ENCODE peak calls at places on chromosomes 5 and 9, in five cellular contexts. Z is HCT116; L is CD8-positive, alpha-beta T cell; R is CD8-positive, alpha-beta memory T cell; U is OCI-LY7. T is an unnamed sample.

GRCh38 chr5:114367029-114367428 is 5.2 kb downstream of the KCNN2 start:
- DNase-seq in Z (no peak), L (no peak), R (no peak), U (no peak), T (no peak)

GRCh38 chr5:77852514-77853352 is 76.6 kb upstream of the TBCA start:
- DNase-seq in Z (no peak), L (peak; percentile 39), R (peak; percentile 31), U (no peak), T (peak; percentile 67)

GRCh38 chr5:159340511-159340910 is 10.2 kb upstream of the IL12B start:
- DNase-seq in Z (no peak), L (no peak), R (no peak), U (no peak), T (no peak)

GRCh38 chr9:69083321-69083720 is 47.8 kb downstream of the FXN start:
- DNase-seq in Z (no peak), L (no peak), R (no peak), U (no peak), T (no peak)

GRCh38 chr9:110655723-110656641 is 12.6 kb upstream of the MUSK start:
- DNase-seq in Z (no peak), L (no peak), R (no peak), U (no peak), T (no peak)

GRCh38 chr9:114186793-114187289 is 31.5 kb downstream of the COL27A1 start:
- DNase-seq in Z (no peak), L (no peak), R (no peak), U (no peak), T (no peak)

GRCh38 chr5:39092581-39093350 is 18.6 kb upstream of the RICTOR start:
- DNase-seq in Z (peak; percentile 41), L (no peak), R (no peak), U (no peak), T (no peak)

GRCh38 chr9:125632321-125633115 is 74.5 kb downstream of the MAPKAP1 start:
- DNase-seq in Z (no peak), L (no peak), R (no peak), U (peak; percentile 74), T (no peak)

GRCh38 chr5:118243068-118243467 is 745.3 kb downstream of the DTWD2 start:
- DNase-seq in Z (no peak), L (no peak), R (no peak), U (no peak), T (no peak)

GRCh38 chr5:111556504-111556903 is 44.2 kb upstream of the STARD4 start:
- DNase-seq in Z (no peak), L (no peak), R (no peak), U (no peak), T (no peak)

GRCh38 chr5:107478068-107478641 is 192.6 kb downstream of the EFNA5 start:
- DNase-seq in Z (no peak), L (no peak), R (no peak), U (no peak), T (no peak)

GRCh38 chr9:107760469-107761242 is 271.1 kb upstream of the KLF4 start:
- DNase-seq in Z (no peak), L (no peak), R (no peak), U (no peak), T (no peak)

GRCh38 chr5:149371296-149371962 is 7.7 kb downstream of the IL17B start:
- DNase-seq in Z (peak; percentile 15), L (peak; percentile 76), R (peak; percentile 63), U (peak; percentile 77), T (no peak)

GRCh38 chr5:15266841-15267240 is 233.1 kb upstream of the FBXL7 start:
- DNase-seq in Z (no peak), L (no peak), R (no peak), U (no peak), T (no peak)

GRCh38 chr9:127723450-127723849 is 7.6 kb downstream of the TTC16 start:
- DNase-seq in Z (no peak), L (no peak), R (no peak), U (no peak), T (no peak)

GRCh38 chr5:1846583-1846982 is 36.1 kb downstream of the IRX4 start:
- DNase-seq in Z (no peak), L (no peak), R (no peak), U (no peak), T (no peak)

GRCh38 chr9:136867480-136867879 is 1.4 kb upstream of the EDF1 start:
- DNase-seq in Z (no peak), L (no peak), R (no peak), U (no peak), T (no peak)

GRCh38 chr5:41648976-41649375 is 138.6 kb upstream of the PLCXD3 start:
- DNase-seq in Z (no peak), L (no peak), R (no peak), U (no peak), T (no peak)

GRCh38 chr5:73499187-73499586 is 945 bp downstream of the BTF3 start:
- DNase-seq in Z (no peak), L (no peak), R (no peak), U (peak; percentile 15), T (no peak)

GRCh38 chr5:138754699-138755057 is 1.5 kb downstream of the CTNNA1 start:
- DNase-seq in Z (peak; percentile 39), L (no peak), R (no peak), U (no peak), T (no peak)

GRCh38 chr5:114185274-114185673 is 176.6 kb upstream of the KCNN2 start:
- DNase-seq in Z (no peak), L (no peak), R (no peak), U (no peak), T (peak; percentile 0)

GRCh38 chr5:14319102-14319501 is 176.0 kb downstream of the TRIO start:
- DNase-seq in Z (no peak), L (no peak), R (no peak), U (no peak), T (no peak)

GRCh38 chr9:95504053-95504963 is 12.5 kb downstream of the PTCH1 start:
- DNase-seq in Z (no peak), L (no peak), R (no peak), U (peak; percentile 69), T (no peak)

GRCh38 chr9:107809859-107810492 is 320.4 kb upstream of the KLF4 start:
- DNase-seq in Z (no peak), L (no peak), R (no peak), U (no peak), T (no peak)

GRCh38 chr9:134738869-134739659 is 97.5 kb downstream of the COL5A1 start:
- DNase-seq in Z (peak; percentile 12), L (peak; percentile 37), R (peak; percentile 10), U (peak; percentile 23), T (peak; percentile 55)

GRCh38 chr9:36149197-36149596 is 12.7 kb downstream of the GLIPR2 start:
- DNase-seq in Z (no peak), L (no peak), R (no peak), U (no peak), T (no peak)

GRCh38 chr5:87997662-87998061 is 271.0 kb downstream of the TMEM161B start:
- DNase-seq in Z (no peak), L (no peak), R (no peak), U (no peak), T (no peak)

GRCh38 chr9:98922721-98923435 is 20.8 kb upstream of the COL15A1 start:
- DNase-seq in Z (no peak), L (no peak), R (no peak), U (no peak), T (no peak)

GRCh38 chr5:143924311-143924710 is 112.3 kb downstream of the HMHB1 start:
- DNase-seq in Z (no peak), L (no peak), R (no peak), U (no peak), T (no peak)
- H3K27ac ChIP-seq in Z (no peak overlapping the region), L (no peak overlapping the region), R (no peak overlapping the region), U (no peak overlapping the region), T (no peak overlapping the region)

GRCh38 chr5:150615141-150615699 is 25.2 kb upstream of the SYNPO start:
- DNase-seq in Z (no peak), L (no peak), R (no peak), U (no peak), T (no peak)

GRCh38 chr5:150616024-150616470 is 24.4 kb upstream of the SYNPO start:
- DNase-seq in Z (no peak), L (no peak), R (no peak), U (no peak), T (no peak)

GRCh38 chr5:150614651-150615040 is 25.8 kb upstream of the SYNPO start:
- DNase-seq in Z (no peak), L (no peak), R (no peak), U (no peak), T (no peak)

GRCh38 chr5:150618188-150618587 is 22.3 kb upstream of the SYNPO start:
- DNase-seq in Z (no peak), L (no peak), R (no peak), U (no peak), T (no peak)

DNA sequence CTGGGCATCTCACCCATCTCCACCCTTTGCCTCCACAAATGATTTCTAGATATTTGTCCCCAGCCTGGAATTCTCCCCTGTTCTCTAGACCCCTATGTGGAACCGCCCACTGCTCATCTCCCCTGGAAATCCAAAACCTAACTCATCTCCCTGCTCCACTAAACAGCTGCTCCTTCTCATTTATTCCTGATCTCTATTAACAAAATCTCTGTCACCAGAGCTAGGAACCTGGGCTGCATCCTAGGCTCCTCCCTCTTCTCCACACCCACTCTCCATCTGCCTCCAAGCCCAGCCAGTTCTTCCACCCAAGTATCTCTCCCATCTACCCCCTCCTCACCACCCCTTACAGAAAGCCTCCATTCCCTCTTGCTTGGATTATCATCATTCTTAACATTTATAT is 24.0 kb upstream of the SYNPO start:
- DNase-seq in Z (no peak), L (no peak), R (no peak), U (no peak), T (no peak)
- H3K27ac ChIP-seq in Z (no peak overlapping the region), L (no peak overlapping the region), R (no peak overlapping the region), U (no peak overlapping the region), T (peak overlapping the region; percentile 54)

DNA sequence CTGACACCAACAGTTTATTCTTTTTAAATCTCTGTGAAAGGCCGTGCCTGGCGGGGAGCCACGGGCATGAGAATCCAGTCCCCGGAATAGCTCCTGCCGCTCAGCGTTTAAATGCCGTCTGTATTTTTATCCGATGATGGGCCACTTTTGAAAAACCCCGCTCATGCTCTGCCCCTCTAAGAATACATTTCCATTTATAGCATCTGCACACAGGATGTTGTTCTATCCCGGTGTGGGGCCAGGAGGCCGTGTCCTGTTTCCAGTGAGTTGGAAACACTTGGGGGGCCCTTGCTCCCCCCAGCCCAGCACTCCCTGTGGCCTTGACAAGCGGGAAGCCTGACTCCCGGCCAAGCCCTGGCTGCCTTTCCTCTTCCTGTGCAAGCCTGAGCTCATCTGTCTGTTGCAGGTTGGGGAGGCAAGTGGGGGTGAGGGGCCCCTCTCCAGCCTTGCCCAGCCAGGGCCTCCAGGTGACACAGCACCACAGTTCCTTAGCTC is 39.0 kb downstream of the ERGIC1 start:
- DNase-seq in Z (no peak), L (no peak), R (no peak), U (no peak), T (peak; percentile 48)
- H3K27ac ChIP-seq in Z (no peak overlapping the region), L (no peak overlapping the region), R (no peak overlapping the region), U (no peak overlapping the region), T (peak overlapping the region; percentile 24)

DNA sequence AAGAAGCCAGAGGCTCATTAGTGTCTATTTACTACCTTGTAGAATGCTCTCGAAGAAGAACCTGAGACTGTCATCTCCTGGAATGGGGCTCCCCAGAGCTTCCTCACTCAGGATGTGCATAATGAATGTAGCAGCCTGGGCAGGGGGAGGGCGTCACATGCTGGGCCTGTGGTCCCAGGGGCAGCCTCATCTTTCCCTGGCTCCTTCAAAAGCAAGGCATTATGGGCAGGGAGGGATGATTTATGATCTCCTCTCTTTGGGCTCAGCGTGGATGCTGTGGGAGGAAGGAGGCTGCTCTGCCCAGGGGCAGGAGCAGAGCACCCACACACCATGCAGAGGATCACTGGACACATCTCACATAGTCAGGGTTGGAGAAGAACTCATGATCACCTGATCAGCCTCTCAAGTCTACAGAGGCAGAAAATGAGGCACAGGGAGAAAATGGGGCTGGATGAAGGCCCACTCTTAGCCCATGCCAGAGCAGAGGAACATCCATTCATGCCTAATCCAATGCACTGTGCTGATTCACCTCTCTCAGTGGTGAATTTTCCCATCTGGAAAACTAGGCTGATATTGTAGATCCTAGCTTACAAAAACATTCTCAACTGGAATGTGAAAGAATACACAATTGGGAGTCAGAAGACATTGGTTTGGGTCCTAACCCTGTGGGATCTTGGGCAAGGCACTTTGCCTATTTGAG is 173.7 kb downstream of the CARTPT start:
- DNase-seq in Z (no peak), L (no peak), R (no peak), U (no peak), T (no peak)
- H3K27ac ChIP-seq in Z (no peak overlapping the region), L (no peak overlapping the region), R (no peak overlapping the region), U (no peak overlapping the region), T (no peak overlapping the region)

T was measured in caudate nucleus.